ENCODE peak calls at places on chromosomes 7 and 10, in four cellular contexts. Q, P, M and X are unnamed samples.

GRCh38 chr10:73601486-73601921 is 10.4 kb upstream of the USP54 start:
- DNase-seq in P (no peak), M (no peak), Q (no peak), X (no peak)

GRCh38 chr7:6614941-6615737 is at the start of gene ZNF853:
- DNase-seq in Q (no peak), P (no peak), M (no peak), X (no peak)

GRCh38 chr10:109894516-109894915 is 28.8 kb downstream of the XPNPEP1 start:
- DNase-seq in Q (peak), M (peak), P (peak), X (no peak)

GRCh38 chr7:39017369-39017768 is 39.7 kb downstream of the POU6F2 start:
- DNase-seq in P (no peak), M (no peak), Q (no peak), X (no peak)

GRCh38 chr7:495326-495725 is 24.3 kb downstream of the PDGFA start:
- DNase-seq in P (peak), Q (no peak), M (no peak), X (no peak)

GRCh38 chr7:130489140-130489967 is 2.5 kb upstream of the MEST start:
- DNase-seq in M (peak), Q (peak), P (no peak), X (no peak)

GRCh38 chr10:3068968-3069737 is 1.8 kb downstream of the PFKP start:
- DNase-seq in P (no peak), M (no peak), Q (peak), X (peak)

GRCh38 chr10:60894816-60895215 is 49.2 kb downstream of the RHOBTB1 start:
- DNase-seq in P (no peak), M (no peak), Q (peak), X (no peak)

GRCh38 chr7:65239707-65240352 is 133.8 kb upstream of the ZNF92 start:
- DNase-seq in Q (peak), M (no peak), P (no peak), X (no peak)

GRCh38 chr10:29277296-29277695 is 11.6 kb upstream of the LYZL1 start:
- DNase-seq in M (no peak), Q (no peak), P (no peak), X (no peak)

GRCh38 chr7:74709880-74710671 is 52.6 kb downstream of the GTF2I start:
- DNase-seq in Q (peak), M (no peak), P (no peak), X (no peak)
- TF ChIP-seq CTCF in Q (peak), M (peak), P (no peak), X (no peak)

DNA sequence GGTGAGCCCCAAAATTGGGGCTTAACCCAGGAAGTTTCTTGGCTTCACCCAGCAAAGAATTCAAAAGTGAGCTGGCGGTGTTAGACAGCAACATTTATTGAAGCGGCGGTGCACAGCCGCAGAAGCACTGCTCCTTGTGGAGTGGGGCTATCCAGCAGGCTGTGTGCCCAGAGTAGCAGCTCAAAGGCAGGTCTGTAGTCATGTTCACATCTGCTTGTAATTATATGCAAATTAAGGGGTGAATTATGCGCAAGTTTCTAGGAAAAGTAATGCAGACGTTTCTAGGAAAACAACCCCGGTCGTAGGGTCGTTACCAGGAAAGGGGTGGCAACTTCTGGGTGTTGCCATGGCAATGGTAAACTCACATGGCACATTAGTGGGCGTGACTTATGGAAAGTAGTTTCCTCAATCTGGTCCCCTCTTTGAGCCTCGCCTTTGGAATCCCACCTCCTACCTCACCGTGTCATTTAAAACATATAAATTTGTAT is 13.7 kb upstream of the KBTBD2 start:
- DNase-seq in M (peak), Q (peak), P (no peak), X (no peak)
- TF ChIP-seq CTCF in M (peak), Q (peak), P (no peak), X (no peak)

DNA sequence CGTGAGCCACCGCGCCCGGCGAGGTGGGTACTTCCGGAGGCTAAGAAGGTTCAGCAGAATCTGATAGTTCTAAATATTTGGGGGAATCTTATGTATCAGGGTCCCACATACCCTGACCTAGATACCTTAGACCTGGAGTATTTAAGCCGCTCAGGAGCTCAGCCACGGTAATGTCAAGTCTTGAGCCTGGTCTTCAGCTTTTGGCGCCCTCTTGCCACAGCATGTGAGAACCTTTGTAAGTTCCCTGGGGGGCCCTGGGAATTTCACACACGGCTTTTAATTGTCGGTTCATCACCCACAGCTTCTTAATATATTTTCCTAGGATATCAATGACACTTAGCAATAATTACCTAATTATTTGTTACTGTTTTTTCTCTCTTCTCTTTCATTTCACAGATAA is 324.3 kb upstream of the GALNT17 start:
- DNase-seq in P (no peak), M (no peak), Q (no peak), X (no peak)
- TF ChIP-seq CTCF in P (no peak), M (no peak), Q (no peak), X (no peak)

DNA sequence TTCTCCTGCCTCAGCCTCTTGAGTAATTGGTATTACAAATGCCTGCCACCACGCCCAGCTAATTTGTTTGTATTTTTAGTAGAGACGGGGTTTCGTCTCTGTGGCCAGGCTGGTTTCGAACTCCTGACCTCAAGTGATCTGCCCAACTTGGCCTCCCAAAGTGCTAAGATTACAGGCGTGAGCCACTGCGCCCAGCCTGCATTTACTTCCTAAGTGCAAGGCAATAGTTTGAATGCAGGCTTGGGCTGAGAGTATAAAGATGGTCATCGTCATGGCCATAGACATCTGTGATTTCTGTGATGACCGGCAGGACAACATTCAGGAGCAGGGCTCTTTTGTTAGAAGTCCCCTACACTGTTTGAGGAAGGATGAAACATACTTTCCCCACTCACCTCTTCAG is 393.9 kb upstream of the SHH start:
- DNase-seq in M (no peak), Q (no peak), P (no peak), X (no peak)
- TF ChIP-seq CTCF in M (no peak), Q (no peak), P (no peak), X (no peak)

GRCh38 chr10:119578355-119578754 is 18.4 kb downstream of the TIAL1 start:
- DNase-seq in M (no peak), P (no peak), Q (no peak), X (no peak)

GRCh38 chr10:119575506-119575905 is 21.3 kb downstream of the TIAL1 start:
- DNase-seq in P (no peak), M (peak), Q (peak), X (no peak)

GRCh38 chr10:119575998-119576397 is 20.8 kb downstream of the TIAL1 start:
- DNase-seq in M (no peak), Q (no peak), P (no peak), X (no peak)
- TF ChIP-seq CTCF in M (no peak), Q (no peak), P (no peak), X (no peak)

GRCh38 chr7:148291799-148292198 is 298.8 kb upstream of the C7orf33 start:
- DNase-seq in M (no peak), P (no peak), Q (no peak), X (no peak)

GRCh38 chr7:148299877-148300276 is 290.7 kb upstream of the C7orf33 start:
- DNase-seq in P (no peak), M (no peak), Q (no peak), X (no peak)

GRCh38 chr7:148299335-148299734 is 291.2 kb upstream of the C7orf33 start:
- DNase-seq in P (no peak), M (no peak), Q (no peak), X (no peak)

DNA sequence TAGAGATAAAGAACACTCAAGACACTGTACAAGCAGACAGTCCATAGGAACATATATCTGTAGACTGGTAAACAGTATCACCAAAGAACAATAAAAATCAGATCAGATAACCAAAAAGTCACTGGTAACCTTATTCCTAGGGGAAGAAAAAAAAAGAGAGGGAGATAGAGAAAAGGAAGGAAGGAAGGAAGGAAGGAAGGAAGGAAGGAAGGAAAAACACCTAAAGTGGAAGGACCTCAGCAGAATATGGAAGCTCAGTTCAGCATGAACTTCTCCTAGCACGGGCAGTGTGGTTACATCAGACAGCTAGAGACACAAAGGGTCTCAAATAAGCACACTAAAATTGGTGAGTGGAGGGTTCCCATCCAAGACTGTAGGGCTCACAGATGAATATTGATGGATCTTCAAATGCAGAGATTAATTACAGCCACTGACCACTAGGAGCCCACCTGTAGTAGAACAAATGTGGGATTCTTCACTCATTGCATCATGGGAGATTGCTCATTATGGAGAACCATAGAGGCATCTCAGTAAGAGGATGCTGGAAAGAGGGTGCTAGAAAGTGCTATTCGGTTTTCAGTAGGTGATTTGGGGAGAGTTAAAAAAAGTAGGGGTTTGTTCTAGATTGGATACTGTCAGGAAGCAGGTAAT is 293.4 kb upstream of the C7orf33 start:
- DNase-seq in Q (no peak), M (no peak), P (no peak), X (no peak)
- TF ChIP-seq CTCF in Q (no peak), M (no peak), P (no peak), X (no peak)